ENCODE peak calls at places on chromosomes 11 and 22, in ten cellular contexts. G is cardiac muscle cell; H is upper lobe of right lung; L is germinal center; F is progenitor cell of endocrine pancreas; T is Ammon's horn; X is HFFc6; B is psoas muscle; Y is nephron progenitor cell; C is activated CD4-positive, alpha-beta T cell treated with anti-CD3 and anti-CD28 coated beads, Interleukin-2, amount 50 U/mL, for 1 hour. Q is an unnamed sample.

GRCh38 chr22:25018009-25018408 is 65.5 kb downstream of the KIAA1671 start:
- DNase-seq in H (no peak), X (no peak), F (no peak), C (no peak), Y (no peak), B (no peak), L (no peak), T (no peak), G (no peak), Q (no peak)

GRCh38 chr11:133302056-133302455 is 230.2 kb downstream of the OPCML start:
- DNase-seq in L (no peak), H (no peak), G (no peak), Y (no peak), T (no peak), X (no peak), B (no peak), F (no peak), C (no peak), Q (no peak)

GRCh38 chr11:37109205-37109585 is 511.2 kb upstream of the RAG2 start:
- DNase-seq in C (no peak), F (no peak), T (no peak), H (no peak), Y (no peak), X (no peak), G (no peak), L (no peak), B (no peak), Q (no peak)

GRCh38 chr11:47611240-47611863 is 17.1 kb upstream of the C1QTNF4 start:
- DNase-seq in X (no peak), Y (no peak), G (no peak), T (peak; percentile 78), L (peak; percentile 52), B (no peak), C (no peak), F (no peak), H (no peak), Q (no peak)

GRCh38 chr22:21816787-21817496 is 50.5 kb downstream of the MAPK1 start:
- DNase-seq in L (peak; percentile 79), C (peak; percentile 8), X (peak; percentile 94), H (no peak), G (no peak), Y (no peak), T (peak; percentile 60), F (no peak), B (no peak), Q (peak; percentile 88)

GRCh38 chr22:29146771-29147170 is 58.9 kb upstream of the EMID1 start:
- DNase-seq in X (no peak), G (no peak), B (no peak), Y (no peak), F (no peak), T (no peak), H (peak; percentile 41), L (no peak), C (no peak), Q (no peak)

GRCh38 chr22:39132281-39132680 is 20.2 kb downstream of the CBX7 start:
- DNase-seq in X (no peak), B (no peak), T (no peak), Y (no peak), F (no peak), L (no peak), C (no peak), H (no peak), G (no peak), Q (no peak)

GRCh38 chr22:38317995-38318715 is 922 bp upstream of the CSNK1E start:
- DNase-seq in B (peak; percentile 74), T (no peak), C (no peak), X (peak; percentile 97), G (no peak), F (no peak), Y (no peak), H (peak; percentile 78), L (no peak), Q (peak; percentile 97)

GRCh38 chr22:27534720-27535125 is 266.8 kb downstream of the MN1 start:
- DNase-seq in X (peak; percentile 48), B (no peak), F (no peak), G (no peak), L (no peak), Y (no peak), T (no peak), C (no peak), H (no peak), Q (peak; percentile 28)

GRCh38 chr22:43346521-43346929 is 3.4 kb upstream of the SCUBE1 start:
- DNase-seq in B (peak; percentile 52), T (peak; percentile 24), F (peak; percentile 72), G (peak; percentile 73), L (peak; percentile 69), C (peak; percentile 69), H (peak; percentile 82), X (no peak), Y (peak; percentile 79), Q (peak; percentile 45)

GRCh38 chr11:46519351-46519750 is 74.5 kb downstream of the AMBRA1 start:
- DNase-seq in G (no peak), C (no peak), L (no peak), H (no peak), B (no peak), T (no peak), F (no peak), Y (no peak), X (no peak), Q (no peak)

GRCh38 chr22:46578824-46579561 is 41.2 kb upstream of the GRAMD4 start:
- DNase-seq in H (peak; percentile 81), G (no peak), L (no peak), X (no peak), B (peak; percentile 54), C (no peak), F (no peak), T (no peak), Y (no peak), Q (no peak)

GRCh38 chr11:65209711-65210360 is 28.1 kb downstream of the CAPN1 start:
- DNase-seq in T (no peak), G (no peak), Y (no peak), L (no peak), H (no peak), F (no peak), C (no peak), X (no peak), B (no peak), Q (no peak)

GRCh38 chr11:124122123-124122522 is 6.9 kb downstream of the VWA5A start:
- DNase-seq in T (no peak), C (no peak), H (no peak), G (peak; percentile 23), L (no peak), Y (no peak), F (no peak), B (no peak), X (no peak), Q (no peak)

GRCh38 chr11:120710354-120711187 is 199.0 kb downstream of the GRIK4 start:
- DNase-seq in C (no peak), F (peak; percentile 34), H (no peak), Y (peak; percentile 79), B (peak; percentile 39), G (peak; percentile 13), X (peak; percentile 84), T (peak; percentile 75), L (no peak), Q (peak; percentile 70)

GRCh38 chr22:23693979-23694680 is 3.3 kb downstream of the RGL4 start:
- DNase-seq in F (no peak), C (no peak), B (no peak), G (no peak), H (no peak), T (no peak), L (no peak), X (no peak), Y (no peak), Q (no peak)

GRCh38 chr22:49310354-49310753 is 517.3 kb downstream of the BRD1 start:
- DNase-seq in F (peak; percentile 3), Y (no peak), T (no peak), B (peak; percentile 4), X (no peak), H (no peak), C (no peak), G (no peak), L (no peak), Q (no peak)

GRCh38 chr11:102254047-102254446 is 63.2 kb upstream of the BIRC3 start:
- DNase-seq in F (no peak), H (no peak), Y (no peak), C (no peak), T (no peak), G (no peak), X (no peak), L (peak; percentile 23), B (no peak), Q (no peak)

GRCh38 chr11:76656087-76656531 is 14.4 kb downstream of the LRRC32 start:
- DNase-seq in C (no peak), F (no peak), H (no peak), G (no peak), B (no peak), X (no peak), L (no peak), Y (no peak), T (no peak), Q (no peak)

GRCh38 chr11:101706541-101706940 is 122.7 kb upstream of the TRPC6 start:
- DNase-seq in F (no peak), T (no peak), X (no peak), Y (no peak), B (no peak), G (no peak), H (no peak), C (no peak), L (no peak), Q (peak; percentile 9)

GRCh38 chr22:37233751-37234631 is 10.1 kb downstream of the RAC2 start:
- DNase-seq in T (no peak), Y (no peak), X (no peak), L (no peak), C (no peak), F (no peak), B (no peak), H (no peak), G (no peak), Q (no peak)

GRCh38 chr11:13333456-13333957 is 55.9 kb downstream of the BMAL1 start:
- DNase-seq in C (no peak), T (no peak), B (no peak), F (no peak), L (no peak), Y (no peak), X (no peak), H (no peak), G (no peak), Q (no peak)

GRCh38 chr22:49768511-49768910 is 59.2 kb downstream of the BRD1 start:
- DNase-seq in L (no peak), T (no peak), G (no peak), B (peak; percentile 17), X (no peak), H (peak; percentile 59), F (no peak), C (no peak), Y (no peak), Q (no peak)

GRCh38 chr11:26149585-26149984 is 182.3 kb upstream of the ANO3 start:
- DNase-seq in L (no peak), H (no peak), C (no peak), T (no peak), X (no peak), G (no peak), Y (no peak), B (peak; percentile 10), F (no peak), Q (no peak)

GRCh38 chr22:19878461-19879247 is 24.0 kb upstream of the GNB1L start:
- DNase-seq in X (peak; percentile 75), G (no peak), T (no peak), C (no peak), L (no peak), F (no peak), Y (no peak), B (peak; percentile 8), H (peak; percentile 39), Q (peak; percentile 65)

GRCh38 chr11:104690243-104690642 is 208.0 kb downstream of the CASP12 start:
- DNase-seq in Y (no peak), H (no peak), L (no peak), B (no peak), F (no peak), G (no peak), C (no peak), X (no peak), T (no peak), Q (no peak)

GRCh38 chr11:71169328-71169727 is 83.0 kb downstream of the SHANK2 start:
- DNase-seq in T (no peak), F (no peak), G (no peak), B (no peak), Y (no peak), H (no peak), X (no peak), L (no peak), C (no peak), Q (no peak)

GRCh38 chr22:24728790-24729637 is 45.5 kb downstream of the PIWIL3 start:
- DNase-seq in X (no peak), Y (peak; percentile 16), H (no peak), F (no peak), B (no peak), C (no peak), T (peak; percentile 79), G (peak; percentile 40), L (no peak), Q (no peak)